ENCODE peak calls at places on chromosomes 3 and 15, in eight cellular contexts. Q is B cell, E is HEK293T, C is H54, T is HCEC 1CT, I is progenitor cell of endocrine pancreas, V is choroid plexus epithelial cell, H is mucosa of gallbladder. L is an unnamed sample.

GRCh38 chr3:179760944-179761343 is 108.1 kb downstream of the USP13 start:
- DNase-seq in H (no peak), T (peak), V (peak), E (no peak), C (peak), Q (no peak), I (no peak), L (no peak)

GRCh38 chr3:127170794-127171193 is 22.1 kb upstream of the PRR23E start:
- DNase-seq in V (peak), E (no peak), C (peak), H (no peak), T (peak), I (no peak), Q (no peak), L (no peak)

GRCh38 chr3:85709483-85709882 is 750.7 kb downstream of the CADM2 start:
- DNase-seq in V (no peak), I (no peak), Q (no peak), E (no peak), C (no peak), H (no peak), T (no peak), L (no peak)

GRCh38 chr15:41233367-41233771 is 2.3 kb downstream of the CHP1 start:
- DNase-seq in H (no peak), I (no peak), Q (no peak), C (peak), E (no peak), V (peak), T (peak), L (no peak)

GRCh38 chr3:41574900-41575299 is 375.6 kb downstream of the CTNNB1 start:
- DNase-seq in T (peak), E (no peak), C (no peak), Q (no peak), H (no peak), V (peak), I (no peak), L (no peak)

GRCh38 chr3:172666873-172667694 is 43.8 kb downstream of the NCEH1 start:
- DNase-seq in C (peak), T (peak), H (peak), Q (peak), I (peak), E (peak), V (peak), L (peak)

GRCh38 chr3:196772102-196772501 is 32.4 kb downstream of the PAK2 start:
- DNase-seq in Q (no peak), I (no peak), H (no peak), C (no peak), E (no peak), V (no peak), T (no peak), L (no peak)

GRCh38 chr15:66151809-66152208 is 101.7 kb downstream of the MEGF11 start:
- DNase-seq in E (no peak), I (no peak), V (no peak), C (no peak), T (no peak), H (no peak), Q (no peak), L (no peak)

GRCh38 chr3:42204867-42205599 is 61.0 kb downstream of the CCK start:
- DNase-seq in V (no peak), Q (no peak), H (no peak), T (no peak), C (no peak), I (no peak), E (no peak), L (no peak)

GRCh38 chr15:70053703-70054229 is 44.0 kb downstream of the TLE3 start:
- DNase-seq in H (no peak), C (no peak), V (no peak), I (no peak), T (no peak), E (no peak), Q (no peak), L (no peak)

GRCh38 chr15:72033285-72033684 is 84.7 kb downstream of the MYO9A start:
- DNase-seq in H (no peak), C (no peak), E (no peak), Q (no peak), T (peak), I (no peak), V (no peak), L (no peak)

GRCh38 chr3:158106773-158107461 is 697 bp upstream of the SHOX2 start:
- DNase-seq in Q (no peak), I (no peak), C (no peak), H (no peak), E (peak), T (peak), V (no peak), L (no peak)

GRCh38 chr3:170961616-170962400 is 53.4 kb upstream of the EIF5A2 start:
- DNase-seq in I (no peak), Q (no peak), E (peak), V (peak), T (peak), C (no peak), H (no peak), L (no peak)

GRCh38 chr15:81809543-81809942 is 236.3 kb downstream of the MEX3B start:
- DNase-seq in H (no peak), V (peak), C (no peak), I (no peak), Q (no peak), E (peak), T (peak), L (no peak)

GRCh38 chr3:98782826-98783500 is 19.8 kb downstream of the ST3GAL6 start:
- DNase-seq in T (no peak), V (no peak), E (no peak), Q (no peak), C (no peak), I (no peak), H (no peak), L (no peak)

GRCh38 chr3:129449279-129450115 is 9.5 kb downstream of the IFT122 start:
- DNase-seq in C (no peak), H (no peak), T (no peak), Q (no peak), E (no peak), V (peak), I (no peak), L (no peak)

GRCh38 chr3:123281929-123282328 is 80.2 kb downstream of the SEC22A start:
- DNase-seq in H (no peak), I (no peak), T (no peak), V (no peak), C (no peak), Q (no peak), E (peak), L (no peak)

GRCh38 chr3:61853912-61854311 is 292.5 kb downstream of the PTPRG start:
- DNase-seq in I (no peak), E (no peak), C (no peak), H (no peak), T (no peak), Q (no peak), V (peak), L (no peak)

GRCh38 chr3:183212565-183212964 is 40.5 kb upstream of the B3GNT5 start:
- DNase-seq in E (no peak), H (no peak), I (no peak), Q (peak), C (no peak), V (no peak), T (no peak), L (no peak)

GRCh38 chr3:45607790-45608189 is 13.2 kb downstream of the LIMD1 start:
- DNase-seq in Q (no peak), V (no peak), C (peak), I (no peak), T (peak), H (no peak), E (no peak), L (no peak)

GRCh38 chr3:144660097-144660496 is 688.5 kb downstream of the DIPK2A start:
- DNase-seq in E (no peak), C (no peak), T (no peak), I (no peak), Q (no peak), V (no peak), H (no peak), L (no peak)

GRCh38 chr15:101105059-101105851 is 146.6 kb downstream of the CHSY1 start:
- DNase-seq in C (no peak), T (no peak), Q (no peak), H (no peak), E (no peak), I (no peak), V (no peak), L (no peak)

GRCh38 chr3:11764931-11765363 is 81.7 kb downstream of the TAMM41 start:
- DNase-seq in H (no peak), I (no peak), T (peak), C (peak), Q (no peak), E (no peak), V (peak), L (no peak)

GRCh38 chr3:76387000-76387399 is 601.7 kb upstream of the ZNF717 start:
- DNase-seq in V (no peak), E (no peak), C (no peak), T (no peak), H (no peak), Q (no peak), I (no peak), L (no peak)

GRCh38 chr3:129314757-129315385 is 36.2 kb downstream of the HMCES start:
- DNase-seq in I (peak), T (peak), Q (peak), C (peak), V (peak), H (peak), E (peak), L (peak)

GRCh38 chr3:25904248-25904647 is 114.4 kb downstream of the OXSM start:
- DNase-seq in I (no peak), C (no peak), T (no peak), V (no peak), Q (no peak), E (no peak), H (no peak), L (no peak)

GRCh38 chr3:126827121-126827520 is 123.1 kb downstream of the CHCHD6 start:
- DNase-seq in E (no peak), I (no peak), V (no peak), Q (no peak), H (no peak), T (no peak), C (no peak), L (no peak)

GRCh38 chr3:183038221-183038620 is 57.9 kb upstream of the DCUN1D1 start:
- DNase-seq in I (no peak), H (peak), E (no peak), T (no peak), C (no peak), Q (no peak), V (peak), L (no peak)

GRCh38 chr15:57215371-57215770 is 160.9 kb upstream of the CGNL1 start:
- DNase-seq in E (no peak), I (no peak), H (no peak), C (no peak), V (no peak), Q (no peak), T (no peak), L (no peak)

GRCh38 chr3:22284559-22284958 is 533.5 kb upstream of the ZNF385D start:
- DNase-seq in V (peak), H (no peak), E (no peak), C (no peak), Q (no peak), I (no peak), T (no peak), L (no peak)